ENCODE peak calls at places on chromosomes 4 and X, in four cellular contexts. O is GM12864, Q is dorsolateral prefrontal cortex, U is mammary epithelial cell. B is an unnamed sample.

GRCh38 chr4:13323916-13324315 is 160.2 kb downstream of the RAB28 start:
- DNase-seq in O (no peak), Q (no peak), U (no peak), B (peak)

GRCh38 chr4:90943311-90943710 is 816.1 kb downstream of the CCSER1 start:
- DNase-seq in U (peak), Q (no peak), O (no peak), B (no peak)

GRCh38 chr4:11426716-11427115 is 2.0 kb downstream of the HS3ST1 start:
- DNase-seq in Q (no peak), O (no peak), U (peak), B (no peak)

GRCh38 chr4:184189966-184190365 is 27.7 kb downstream of the ENPP6 start:
- DNase-seq in O (no peak), U (peak), Q (no peak), B (no peak)

GRCh38 chr4:110636677-110637407 is 14.0 kb upstream of the PITX2 start:
- DNase-seq in U (no peak), O (no peak), Q (no peak), B (no peak)

GRCh38 chrX:41442824-41443560 is 4.2 kb upstream of the NYX start:
- DNase-seq in U (no peak), Q (no peak), O (no peak), B (no peak)

GRCh38 chr4:138891610-138892009 is 124.0 kb upstream of the NOCT start:
- DNase-seq in U (no peak), O (no peak), Q (no peak), B (no peak)

GRCh38 chrX:97806238-97806637 is 922.5 kb downstream of the RPA4 start:
- DNase-seq in U (no peak), O (no peak), Q (no peak), B (no peak)

GRCh38 chr4:107757293-107757692 is 37.3 kb upstream of the PAPSS1 start:
- DNase-seq in O (no peak), U (no peak), Q (no peak), B (no peak)

GRCh38 chrX:13647709-13648212 is 5.2 kb upstream of the TCEANC start:
- DNase-seq in Q (no peak), O (no peak), U (no peak), B (no peak)

GRCh38 chr4:88320780-88321373 is 36.5 kb upstream of the PPM1K start:
- DNase-seq in Q (no peak), U (no peak), O (peak), B (peak)

GRCh38 chr4:189285377-189285776 is 655.3 kb upstream of the FRG1 start:
- DNase-seq in O (no peak), U (no peak), Q (no peak), B (no peak)

GRCh38 chrX:13085533-13085932 is 41.1 kb upstream of the FAM9C start:
- DNase-seq in O (no peak), U (no peak), Q (no peak), B (peak)

GRCh38 chrX:108426262-108426661 is 12.0 kb downstream of the COL4A6 start:
- DNase-seq in O (no peak), U (no peak), Q (no peak), B (no peak)

GRCh38 chrX:123408856-123409737 is 225.0 kb downstream of the GRIA3 start:
- DNase-seq in Q (no peak), O (no peak), U (no peak), B (no peak)

GRCh38 chrX:19954707-19955106 is 36.2 kb downstream of the BCLAF3 start:
- DNase-seq in U (no peak), Q (no peak), O (no peak), B (no peak)

GRCh38 chr4:110224812-110225211 is 26.4 kb upstream of the ELOVL6 start:
- DNase-seq in Q (no peak), U (no peak), O (no peak), B (no peak)

GRCh38 chr4:153450545-153450917 is 15.6 kb upstream of the TMEM131L start:
- DNase-seq in U (no peak), O (no peak), Q (no peak), B (peak)

GRCh38 chr4:113645771-113646455 is 115.6 kb downstream of the CAMK2D start:
- DNase-seq in Q (no peak), O (no peak), U (peak), B (no peak)

GRCh38 chr4:152693875-152694274 is 14.1 kb upstream of the TMEM154 start:
- DNase-seq in O (no peak), U (peak), Q (no peak), B (no peak)

GRCh38 chr4:81427605-81427922 is 44.1 kb downstream of the RASGEF1B start:
- DNase-seq in O (no peak), U (no peak), Q (no peak), B (no peak)

GRCh38 chrX:41684940-41685339 is 3.8 kb upstream of the GPR34 start:
- DNase-seq in U (no peak), O (no peak), Q (no peak), B (no peak)

GRCh38 chrX:33741807-33742206 is 390.3 kb downstream of the FAM47A start:
- DNase-seq in U (no peak), Q (no peak), O (no peak), B (no peak)

GRCh38 chr4:88078592-88078991 is 71.2 kb downstream of the PKD2 start:
- DNase-seq in U (no peak), Q (no peak), O (no peak), B (no peak)

GRCh38 chr4:151418385-151418784 is 9.4 kb downstream of the FHIP1A start:
- DNase-seq in O (no peak), U (peak), Q (no peak), B (no peak)

GRCh38 chr4:185721190-185721948 is 90.6 kb downstream of the SORBS2 start:
- DNase-seq in Q (no peak), O (no peak), U (no peak), B (no peak)

GRCh38 chr4:70280567-70280966 is 38.2 kb downstream of the CSN3 start:
- DNase-seq in U (no peak), O (no peak), Q (no peak), B (no peak)

GRCh38 chr4:41349021-41349420 is 92.3 kb downstream of the UCHL1 start:
- DNase-seq in U (no peak), O (no peak), Q (no peak), B (no peak)

GRCh38 chr4:127229866-127230608 is 402.7 kb upstream of the INTU start:
- DNase-seq in O (no peak), U (no peak), Q (no peak), B (no peak)

GRCh38 chr4:183996868-183997267 is 91.8 kb downstream of the STOX2 start:
- DNase-seq in U (peak), O (no peak), Q (no peak), B (no peak)

GRCh38 chrX:111447298-111447697 is 35.3 kb upstream of the DCX start:
- DNase-seq in Q (peak), U (no peak), O (no peak), B (peak)

GRCh38 chr4:8164194-8164565 is 5.6 kb upstream of the ABLIM2 start:
- DNase-seq in U (no peak), O (no peak), Q (no peak), B (no peak)

GRCh38 chr4:137307806-137308205 is 224.5 kb downstream of the PCDH18 start:
- DNase-seq in U (peak), Q (no peak), O (no peak), B (no peak)

GRCh38 chr4:103400405-103400804 is 202.3 kb upstream of the CENPE start:
- DNase-seq in O (no peak), Q (no peak), U (peak), B (no peak)

GRCh38 chr4:139511320-139511719 is 44.7 kb downstream of the SETD7 start:
- DNase-seq in U (no peak), O (no peak), Q (peak), B (no peak)

GRCh38 chrX:103608305-103608963 is 671 bp downstream of the TCEAL3 start:
- DNase-seq in U (no peak), Q (peak), O (no peak), B (no peak)

GRCh38 chrX:87517571-87518141 is at the start of gene KLHL4:
- DNase-seq in O (no peak), Q (peak), U (peak), B (peak)

GRCh38 chrX:87516716-87517115 is 886 bp upstream of the KLHL4 start:
- DNase-seq in Q (no peak), U (peak), O (no peak), B (no peak)

DNA sequence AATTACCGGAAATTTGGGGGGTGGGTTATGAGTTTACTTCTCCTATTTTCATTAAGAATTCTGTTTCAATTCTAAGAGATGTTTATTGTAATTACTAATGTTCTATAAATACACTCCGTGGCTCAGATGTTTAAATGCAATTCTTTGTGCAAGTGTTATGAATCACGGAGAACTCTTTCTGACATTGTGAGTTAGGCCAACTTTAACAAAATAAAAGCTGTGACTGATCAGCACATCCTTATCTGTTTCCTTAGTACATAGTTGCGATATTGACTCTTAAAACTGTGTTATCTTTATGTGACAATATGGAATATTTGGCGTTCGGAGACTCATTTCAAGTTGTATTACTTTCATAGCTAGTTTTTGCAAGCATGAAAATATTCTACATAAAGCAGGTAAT is 902 bp downstream of the KLHL4 start:
- DNase-seq in U (peak), Q (no peak), O (no peak), B (no peak)
- H3K4me3 ChIP-seq in U (peak), Q (peak), O (no peak), B (no peak)

GRCh38 chrX:119238557-119238956 is 2.5 kb downstream of the PGRMC1 start:
- DNase-seq in O (no peak), U (peak), Q (no peak), B (no peak)
- H3K4me3 ChIP-seq in O (no peak), U (no peak), Q (peak), B (no peak)

GRCh38 chrX:110170029-110170428 is 147.9 kb downstream of the AMMECR1 start:
- DNase-seq in O (no peak), Q (no peak), U (no peak), B (no peak)

GRCh38 chrX:110168585-110168984 is 149.3 kb downstream of the AMMECR1 start:
- DNase-seq in O (no peak), Q (no peak), U (peak), B (no peak)

GRCh38 chrX:110172215-110172614 is 145.7 kb downstream of the AMMECR1 start:
- DNase-seq in Q (no peak), U (no peak), O (peak), B (no peak)

GRCh38 chrX:110173192-110174175 is 144.4 kb downstream of the AMMECR1 start:
- DNase-seq in O (no peak), U (peak), Q (no peak), B (no peak)

DNA sequence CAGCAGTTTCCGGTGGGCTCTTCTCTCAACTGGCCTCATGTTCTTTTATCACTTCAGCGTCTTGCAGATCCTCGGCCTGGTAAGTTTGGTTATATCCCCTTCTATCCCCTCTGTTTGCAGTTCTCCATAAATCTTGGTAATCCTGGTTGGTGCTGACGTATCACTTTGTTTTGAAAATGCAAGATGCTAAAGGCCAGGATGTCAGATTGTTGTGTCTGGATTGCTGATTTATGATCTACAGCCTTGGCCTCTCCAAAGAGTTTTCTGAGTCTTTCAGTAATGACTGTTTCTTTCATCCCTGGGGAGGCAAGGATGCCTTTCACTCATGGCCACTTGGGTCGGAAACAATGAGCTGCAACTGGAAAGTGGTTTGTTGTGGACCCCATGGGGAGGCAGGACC is 146.4 kb downstream of the AMMECR1 start:
- DNase-seq in Q (no peak), U (no peak), O (no peak), B (no peak)
- H3K4me3 ChIP-seq in Q (no peak), U (no peak), O (no peak), B (no peak)

GRCh38 chrX:40169193-40170086 is 71.7 kb upstream of the BCOR start:
- DNase-seq in Q (no peak), U (no peak), O (no peak), B (peak)
- H3K4me3 ChIP-seq in Q (no peak), U (no peak), O (peak), B (peak)

DNA sequence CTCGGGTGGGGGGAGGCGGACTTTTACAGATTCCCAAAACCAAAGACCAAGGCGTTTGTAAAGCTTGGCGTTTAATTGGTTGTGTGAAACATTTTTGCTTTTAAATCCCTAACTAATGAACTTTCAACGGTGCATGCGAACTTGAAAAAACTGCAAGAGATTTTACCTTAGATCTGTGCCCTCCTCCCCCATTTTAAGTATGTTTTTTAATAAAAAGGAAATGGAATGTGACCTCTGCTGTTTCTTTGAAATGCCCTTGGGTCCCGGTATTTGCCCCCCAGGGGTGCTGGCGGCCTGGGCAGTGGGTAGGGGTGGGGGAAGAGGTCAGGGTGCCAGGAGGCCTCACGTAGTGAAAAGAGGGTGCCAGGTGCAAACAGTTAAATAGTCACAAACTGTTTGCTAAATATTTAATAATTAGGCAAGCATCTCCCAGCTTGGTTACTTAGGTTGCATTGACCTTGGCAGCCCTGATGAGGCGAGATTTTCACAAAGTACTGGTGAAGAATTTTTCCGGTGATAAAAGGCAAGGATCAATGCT is 209.8 kb downstream of the NWD2 start:
- DNase-seq in O (no peak), Q (no peak), U (no peak), B (no peak)
- H3K4me3 ChIP-seq in O (no peak), Q (peak), U (peak), B (no peak)